ENCODE peak calls at places on chromosomes 5 and 9, in ten cellular contexts. X, E, F, Y, S, A, H, I, Q and T are unnamed samples.

GRCh38 chr9:122252796-122253195 is 11.8 kb downstream of the RBM18 start:
- DNase-seq in A (no peak), S (no peak), E (no peak), Y (no peak), F (no peak), X (no peak), H (no peak), I (no peak), Q (no peak), T (no peak)

GRCh38 chr9:78879324-78880100 is 582.6 kb downstream of the PSAT1 start:
- DNase-seq in A (no peak), F (no peak), I (no peak), Y (no peak), X (no peak), Q (no peak), S (no peak), E (no peak), H (no peak), T (no peak)

GRCh38 chr9:134933076-134933659 is 15.5 kb upstream of the FCN1 start:
- DNase-seq in Y (no peak), A (no peak), I (no peak), S (no peak), X (no peak), F (no peak), H (peak; percentile 19), E (no peak), Q (no peak), T (no peak)

GRCh38 chr9:21933281-21933680 is 60.9 kb downstream of the CDKN2A start:
- DNase-seq in A (no peak), I (no peak), Y (no peak), Q (no peak), X (no peak), H (no peak), F (peak; percentile 25), E (no peak), S (no peak), T (no peak)

GRCh38 chr5:72387985-72388384 is 67.8 kb downstream of the PTCD2 start:
- DNase-seq in I (no peak), X (no peak), E (peak; percentile 45), H (no peak), Q (peak; percentile 85), S (no peak), F (peak; percentile 86), A (no peak), Y (no peak), T (no peak)

GRCh38 chr5:145936401-145937131 is at the start of gene SH3RF2:
- DNase-seq in Y (no peak), A (peak; percentile 12), I (no peak), E (no peak), Q (peak; percentile 94), F (peak; percentile 94), X (peak; percentile 83), H (peak; percentile 51), S (peak; percentile 53), T (peak; percentile 26)

GRCh38 chr9:72442212-72442607 is 77.2 kb upstream of the ZFAND5 start:
- DNase-seq in E (peak; percentile 70), S (no peak), I (no peak), F (peak; percentile 89), A (no peak), H (no peak), X (no peak), Y (no peak), Q (peak; percentile 81), T (no peak)

GRCh38 chr9:117704024-117704575 is at the start of gene TLR4:
- DNase-seq in Y (peak; percentile 21), I (peak; percentile 92), F (peak; percentile 61), E (no peak), A (no peak), S (peak; percentile 2), H (peak; percentile 74), X (peak; percentile 6), Q (peak; percentile 94), T (no peak)

GRCh38 chr9:137956039-137956438 is 78.5 kb downstream of the CACNA1B start:
- DNase-seq in A (no peak), Q (no peak), X (no peak), H (no peak), E (no peak), S (no peak), I (no peak), Y (no peak), F (no peak), T (no peak)

GRCh38 chr5:66956439-66956838 is 240.2 kb downstream of the CD180 start:
- DNase-seq in I (no peak), E (no peak), A (no peak), Q (no peak), F (no peak), X (no peak), H (no peak), S (no peak), Y (no peak), T (no peak)

GRCh38 chr5:132487841-132488555 is 2.6 kb downstream of the IRF1 start:
- DNase-seq in Q (no peak), Y (peak; percentile 41), S (no peak), F (no peak), E (no peak), I (no peak), X (no peak), A (no peak), H (no peak), T (peak; percentile 20)

GRCh38 chr9:89869774-89870173 is 265.0 kb downstream of the GADD45G start:
- DNase-seq in A (no peak), Q (no peak), X (no peak), F (no peak), I (no peak), S (no peak), E (no peak), H (peak; percentile 16), Y (no peak), T (no peak)

GRCh38 chr9:7936201-7936600 is 136.6 kb upstream of the DMAC1 start:
- DNase-seq in A (no peak), Q (no peak), E (no peak), I (no peak), S (no peak), X (no peak), F (no peak), Y (no peak), H (no peak), T (no peak)

GRCh38 chr5:133247881-133248642 is 196.2 kb downstream of the HSPA4 start:
- DNase-seq in X (peak; percentile 56), F (no peak), A (peak; percentile 83), E (no peak), H (peak; percentile 37), I (no peak), Q (peak; percentile 36), Y (no peak), S (peak; percentile 38), T (no peak)

GRCh38 chr9:108634164-108634563 is 221.6 kb downstream of the ACTL7B start:
- DNase-seq in Y (no peak), S (no peak), F (peak; percentile 85), H (no peak), Q (no peak), E (peak; percentile 53), A (no peak), X (no peak), I (no peak), T (no peak)

DNA sequence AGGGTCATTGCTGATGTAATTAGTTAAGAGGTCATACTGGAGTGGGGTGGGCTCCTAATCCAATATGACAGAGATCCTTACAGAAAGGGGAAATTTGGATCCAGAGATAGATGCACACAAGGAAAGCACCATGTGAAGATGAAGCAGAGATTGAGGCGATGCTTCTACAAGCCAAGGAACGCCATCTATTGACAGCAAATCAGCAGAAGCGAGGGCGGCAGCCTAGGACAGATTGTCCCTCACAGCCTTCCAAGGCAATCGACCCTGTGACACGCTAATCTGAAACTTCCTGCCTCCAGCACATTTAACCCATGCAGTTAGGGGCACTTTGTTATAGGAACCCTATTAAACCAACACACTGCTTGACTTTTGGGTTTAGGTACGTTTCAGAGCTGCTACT is 285.1 kb upstream of the DAP start:
- DNase-seq in Q (no peak), A (no peak), S (no peak), Y (no peak), F (no peak), E (no peak), X (peak; percentile 8), I (no peak), H (no peak), T (no peak)
- TF ChIP-seq CTCF in Q (no peak), A (peak; percentile 18), S (no peak), Y (peak; percentile 30), F (no peak), E (peak; percentile 36), X (no peak), I (no peak), H (no peak), T (no peak)

GRCh38 chr5:119945696-119946095 is 316.3 kb downstream of the FAM170A start:
- DNase-seq in H (no peak), X (no peak), I (no peak), Y (no peak), Q (no peak), A (no peak), S (no peak), F (no peak), E (no peak), T (no peak)

GRCh38 chr5:119943148-119943547 is 313.8 kb downstream of the FAM170A start:
- DNase-seq in I (no peak), E (peak; percentile 11), S (no peak), Y (no peak), H (no peak), A (no peak), F (peak; percentile 16), Q (peak; percentile 31), X (no peak), T (no peak)
- TF ChIP-seq CTCF in I (no peak), E (peak; percentile 25), S (no peak), Y (no peak), H (peak; percentile 15), A (no peak), F (peak; percentile 32), Q (peak; percentile 8), X (no peak), T (no peak)

DNA sequence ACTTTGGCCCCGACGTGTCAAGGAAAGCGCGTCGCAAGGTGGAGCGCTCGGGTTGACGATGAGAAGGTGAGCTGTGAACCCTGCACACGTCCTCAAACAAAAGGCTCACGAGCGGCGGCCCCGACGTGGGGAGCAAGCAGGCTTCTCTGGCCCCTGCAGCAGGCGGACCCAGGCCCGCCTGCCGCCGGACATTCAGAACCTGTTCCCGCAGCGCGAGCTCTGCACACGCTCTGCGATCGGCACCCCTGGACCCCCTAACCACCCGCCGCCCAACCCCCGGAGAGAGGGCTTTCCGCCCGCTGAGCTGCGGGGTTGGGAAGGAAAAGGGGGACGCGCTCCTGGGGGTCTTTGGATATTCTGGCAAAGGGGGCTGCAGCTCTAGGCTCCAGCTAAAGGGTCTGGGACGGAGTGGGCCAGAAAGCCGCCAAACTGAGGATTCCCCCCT is 1.2 kb downstream of the FBN2 start:
- DNase-seq in E (no peak), Q (no peak), I (no peak), A (no peak), H (no peak), Y (no peak), X (peak; percentile 49), F (no peak), S (no peak), T (no peak)
- TF ChIP-seq CTCF in E (peak; percentile 15), Q (peak; percentile 14), I (no peak), A (no peak), H (no peak), Y (no peak), X (no peak), F (no peak), S (no peak), T (no peak)

GRCh38 chr9:128409998-128410397 is 10.7 kb upstream of the CERCAM start:
- DNase-seq in F (no peak), X (no peak), Y (no peak), A (peak; percentile 48), I (no peak), Q (peak; percentile 29), S (no peak), H (no peak), E (no peak), T (no peak)
- TF ChIP-seq CTCF in F (no peak), X (no peak), Y (no peak), A (peak; percentile 63), I (peak; percentile 18), Q (peak; percentile 46), S (no peak), H (no peak), E (peak; percentile 50), T (no peak)